ENCODE peak calls at places on chromosomes 7 and 10, in six cellular contexts. Z is K562, E is HCT116, T is WTC11, I is GM12878, K is A549. O is an unnamed sample.
A peak's percentile ranks its signal among the peaks of the same experiment; 100 is the strongest.

GRCh38 chr7:103059471-103059870 is 15.1 kb downstream of the FBXL13 start:
- DNase-seq in T (no peak), Z (no peak), I (no peak), E (no peak), K (no peak), O (no peak)

GRCh38 chr7:64651203-64651602 is 14.7 kb upstream of the ZNF107 start:
- DNase-seq in K (no peak), T (no peak), I (no peak), Z (no peak), E (no peak), O (no peak)

GRCh38 chr10:77478248-77478963 is 159.2 kb downstream of the KCNMA1 start:
- DNase-seq in I (no peak), T (no peak), E (no peak), K (no peak), Z (no peak), O (no peak)

GRCh38 chr7:36916116-36916515 is 191.8 kb upstream of the AOAH start:
- DNase-seq in T (no peak), E (no peak), Z (no peak), I (no peak), K (no peak), O (no peak)

GRCh38 chr10:100338434-100339036 is 8.5 kb upstream of the SCD start:
- DNase-seq in K (peak; percentile 64), T (peak; percentile 82), I (no peak), E (peak; percentile 56), Z (peak; percentile 66), O (peak; percentile 67)

GRCh38 chr10:130025326-130025725 is 61.3 kb upstream of the EBF3 start:
- DNase-seq in E (no peak), Z (no peak), K (no peak), T (no peak), I (no peak), O (no peak)

GRCh38 chr10:28248092-28248491 is 54.8 kb downstream of the MPP7 start:
- DNase-seq in E (no peak), T (no peak), I (no peak), K (no peak), Z (no peak), O (peak; percentile 37)

GRCh38 chr10:30036811-30037210 is 22.6 kb downstream of the JCAD start:
- DNase-seq in T (no peak), Z (no peak), E (no peak), I (no peak), K (no peak), O (no peak)

GRCh38 chr10:121337356-121337936 is 260.8 kb downstream of the FGFR2 start:
- DNase-seq in K (no peak), E (no peak), T (no peak), Z (no peak), I (no peak), O (no peak)

GRCh38 chr10:69848454-69848853 is 46.7 kb downstream of the COL13A1 start:
- DNase-seq in I (no peak), Z (no peak), K (no peak), E (no peak), T (no peak), O (no peak)

GRCh38 chr10:63068246-63068645 is 64.9 kb upstream of the NRBF2 start:
- DNase-seq in Z (no peak), K (no peak), E (no peak), I (no peak), T (no peak), O (peak; percentile 88)

GRCh38 chr7:55140221-55140980 is 121.6 kb downstream of the EGFR start:
- DNase-seq in Z (no peak), T (no peak), K (no peak), I (peak; percentile 63), E (no peak), O (no peak)

GRCh38 chr10:57338823-57339558 is 928.7 kb downstream of the IPMK start:
- DNase-seq in T (no peak), Z (peak; percentile 37), E (no peak), I (peak; percentile 7), K (peak; percentile 58), O (peak; percentile 57)

GRCh38 chr10:125389648-125390047 is 229.3 kb upstream of the CTBP2 start:
- DNase-seq in K (no peak), T (no peak), E (no peak), I (no peak), Z (no peak), O (no peak)

GRCh38 chr7:41107938-41108448 is 594.9 kb downstream of the INHBA start:
- DNase-seq in E (no peak), Z (no peak), K (peak; percentile 13), T (no peak), I (peak; percentile 4), O (no peak)

GRCh38 chr10:18230794-18231193 is 90.6 kb downstream of the CACNB2 start:
- DNase-seq in I (no peak), T (no peak), E (no peak), Z (no peak), K (no peak), O (no peak)

GRCh38 chr7:30699706-30700495 is 17.6 kb upstream of the CRHR2 start:
- DNase-seq in E (no peak), K (no peak), Z (no peak), T (peak; percentile 55), I (no peak), O (no peak)

GRCh38 chr7:13911920-13912319 is 77.5 kb downstream of the ETV1 start:
- DNase-seq in T (no peak), I (no peak), E (no peak), Z (no peak), K (no peak), O (no peak)

GRCh38 chr7:18607025-18607424 is 111.5 kb downstream of the HDAC9 start:
- DNase-seq in Z (no peak), T (no peak), K (no peak), E (no peak), I (no peak), O (no peak)

GRCh38 chr7:149771199-149771636 is 2.2 kb downstream of the ZNF467 start:
- DNase-seq in Z (no peak), E (no peak), T (no peak), I (no peak), K (no peak), O (no peak)

GRCh38 chr7:7257899-7258692 is 75.8 kb downstream of the C1GALT1 start:
- DNase-seq in K (no peak), Z (no peak), I (peak; percentile 86), E (no peak), T (no peak), O (peak; percentile 82)

GRCh38 chr7:99024066-99024465 is 119.8 kb downstream of the SMURF1 start:
- DNase-seq in T (no peak), E (no peak), K (no peak), Z (no peak), I (no peak), O (no peak)

GRCh38 chr10:43803816-43804215 is 155.1 kb upstream of the ZNF32 start:
- DNase-seq in E (no peak), K (no peak), Z (no peak), T (no peak), I (no peak), O (no peak)

GRCh38 chr10:43808136-43808535 is 159.5 kb upstream of the ZNF32 start:
- DNase-seq in E (no peak), K (no peak), I (peak; percentile 37), T (no peak), Z (no peak), O (peak; percentile 48)

GRCh38 chr10:43814611-43815010 is 165.9 kb upstream of the ZNF32 start:
- DNase-seq in T (no peak), K (no peak), Z (no peak), E (no peak), I (no peak), O (no peak)

GRCh38 chr10:43806851-43807640 is 158.4 kb upstream of the ZNF32 start:
- DNase-seq in I (no peak), E (no peak), Z (no peak), K (no peak), T (no peak), O (no peak)

GRCh38 chr10:43809211-43809930 is 160.7 kb upstream of the ZNF32 start:
- DNase-seq in K (no peak), Z (no peak), E (no peak), T (no peak), I (no peak), O (no peak)
- TF ChIP-seq CTCF in K (no peak), Z (no peak), E (no peak), T (no peak), I (no peak), O (no peak)

GRCh38 chr10:116324227-116324950 is at the start of gene CCDC172:
- DNase-seq in Z (no peak), T (peak; percentile 25), K (no peak), E (no peak), I (no peak), O (no peak)
- TF ChIP-seq MAX in Z (no peak), T (peak; percentile 25), K (no peak), E (no peak), I (no peak), O (no peak)

DNA sequence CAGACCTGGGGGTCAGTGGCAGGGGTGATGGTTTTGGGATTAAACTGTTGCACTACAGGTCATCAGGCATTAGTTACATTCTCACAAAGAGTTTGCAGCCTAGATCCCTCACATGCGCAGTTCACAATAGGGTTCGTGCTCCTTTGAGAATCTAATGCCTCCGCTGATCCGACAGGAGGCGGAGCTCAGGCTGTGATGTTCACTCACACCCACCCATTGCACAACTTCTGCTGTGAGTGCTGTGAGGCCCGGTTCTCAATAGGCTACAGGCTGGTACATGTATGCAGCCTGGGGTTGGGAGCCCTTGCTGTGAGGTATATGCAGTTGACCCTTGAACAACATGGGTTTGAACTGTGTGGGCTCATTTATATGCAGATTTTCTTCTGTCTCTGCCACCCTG is 416.4 kb downstream of the GFRA1 start:
- DNase-seq in I (no peak), K (no peak), Z (no peak), E (no peak), T (peak; percentile 21), O (no peak)
- TF ChIP-seq CTCF in I (no peak), K (no peak), Z (no peak), E (no peak), T (no peak), O (no peak)

GRCh38 chr10:92264249-92264648 is 26.6 kb downstream of the CPEB3 start:
- DNase-seq in E (no peak), Z (no peak), T (no peak), K (no peak), I (no peak), O (no peak)
- TF ChIP-seq MAX in E (no peak), Z (no peak), T (no peak), K (no peak), I (no peak), O (no peak)

DNA sequence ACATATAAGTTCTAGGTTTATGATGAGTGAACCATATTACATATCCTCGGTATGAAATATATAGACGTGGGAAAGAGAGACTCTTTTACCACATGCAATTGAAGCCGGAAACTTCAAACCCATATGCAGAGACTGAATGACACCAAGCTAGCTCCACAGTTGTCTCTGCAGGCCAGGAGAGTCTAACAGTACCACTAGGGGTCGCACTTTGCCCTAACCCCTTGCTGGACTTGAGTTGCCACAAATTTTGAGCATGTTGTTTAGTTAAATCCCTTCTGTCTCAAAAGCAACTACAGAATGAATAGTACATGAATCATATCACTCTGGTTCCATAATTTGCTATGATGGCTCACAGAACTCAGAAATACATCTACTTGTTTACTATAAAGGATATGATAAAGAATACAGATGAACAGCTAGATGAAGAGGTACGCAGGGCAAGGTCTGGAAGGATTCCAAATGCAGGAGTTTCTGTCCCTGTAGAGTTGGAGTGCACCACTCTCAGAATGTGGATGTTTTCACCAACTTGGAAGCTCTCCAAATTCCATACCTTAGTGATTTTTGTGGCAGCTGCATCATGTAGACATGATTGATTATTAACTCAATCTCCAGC is 112.4 kb upstream of the YAE1 start:
- DNase-seq in T (peak; percentile 79), E (peak; percentile 48), I (peak; percentile 23), Z (peak; percentile 51), K (peak; percentile 61), O (peak; percentile 79)
- TF ChIP-seq CTCF in T (peak; percentile 83), E (peak; percentile 96), I (peak; percentile 96), Z (peak; percentile 85), K (peak; percentile 53), O (peak; percentile 99)

O was measured in NB4.